ENCODE peak calls at places on chromosomes 13 and 19, in four cellular contexts. Z is H1, J is breast epithelium, Q is GM23338. E is an unnamed sample. For H3K4me1, the result is how much of the 10 kb centered on the place peaks cover.

GRCh38 chr19:42158926-42159325 is 26.7 kb upstream of the POU2F2 start:
- DNase-seq in Q (no peak), Z (no peak), J (no peak), E (no peak)

GRCh38 chr19:1945899-1946298 is 4.9 kb downstream of the CSNK1G2 start:
- DNase-seq in J (peak), Z (peak), Q (peak), E (no peak)

GRCh38 chr13:38902551-38902950 is 88.1 kb downstream of the STOML3 start:
- DNase-seq in Q (no peak), Z (no peak), J (no peak), E (no peak)

GRCh38 chr19:53818756-53819155 is 5.4 kb downstream of the NLRP12 start:
- DNase-seq in Q (peak), Z (no peak), J (no peak), E (no peak)

GRCh38 chr13:109875746-109876145 is 89.4 kb upstream of the IRS2 start:
- DNase-seq in J (no peak), Q (no peak), Z (no peak), E (no peak)

GRCh38 chr13:32669030-32669646 is 82.9 kb downstream of the PDS5B start:
- DNase-seq in Z (no peak), Q (peak), J (no peak), E (no peak)

GRCh38 chr19:42086188-42086736 is 10.3 kb downstream of the ZNF574 start:
- DNase-seq in Z (no peak), J (no peak), Q (no peak), E (no peak)

GRCh38 chr19:14536926-14537692 is 7.7 kb downstream of the TECR start:
- DNase-seq in J (peak), Z (peak), Q (peak), E (no peak)

GRCh38 chr13:75636339-75637095 is 387 bp downstream of the LMO7 start:
- DNase-seq in Q (peak), J (no peak), Z (peak), E (no peak)

GRCh38 chr19:7617735-7618134 is 11.6 kb downstream of the XAB2 start:
- DNase-seq in Q (no peak), J (no peak), Z (no peak), E (no peak)

GRCh38 chr13:97344250-97345175 is 89.5 kb upstream of the RAP2A start:
- DNase-seq in Q (peak), Z (no peak), J (peak), E (no peak)

GRCh38 chr19:40214936-40215335 is 3.2 kb downstream of the TTC9B start:
- DNase-seq in Z (no peak), J (no peak), Q (no peak), E (no peak)

GRCh38 chr13:114067381-114067885 is 65.0 kb downstream of the RASA3 start:
- DNase-seq in Q (no peak), Z (no peak), J (no peak), E (no peak)

GRCh38 chr13:75481176-75482069 is 546 bp downstream of the TBC1D4 start:
- DNase-seq in J (no peak), Z (peak), Q (peak), E (no peak)

GRCh38 chr19:35781650-35782049 is 6.3 kb downstream of the ARHGAP33 start:
- DNase-seq in Z (peak), Q (peak), J (no peak), E (no peak)
- H3K4me1 ChIP-seq in Z (under half), Q (under half), J (under half), E (under half)

GRCh38 chr19:10712754-10713153 is 5.1 kb upstream of the DNM2 start:
- DNase-seq in Z (no peak), J (no peak), Q (no peak), E (no peak)
- TF ChIP-seq POLR2AphosphoS5 in Z (no peak), J (no peak), Q (no peak), E (no peak)

GRCh38 chr13:95355491-95355890 is 54.2 kb upstream of the ABCC4 start:
- DNase-seq in Z (no peak), Q (no peak), J (no peak), E (no peak)

GRCh38 chr13:95354680-95355487 is 53.6 kb upstream of the ABCC4 start:
- DNase-seq in Z (no peak), Q (no peak), J (no peak), E (no peak)

GRCh38 chr13:95354156-95354555 is 52.9 kb upstream of the ABCC4 start:
- DNase-seq in J (no peak), Q (no peak), Z (no peak), E (no peak)

GRCh38 chr13:95349267-95349666 is 48.0 kb upstream of the ABCC4 start:
- DNase-seq in Z (no peak), Q (no peak), J (no peak), E (no peak)

DNA sequence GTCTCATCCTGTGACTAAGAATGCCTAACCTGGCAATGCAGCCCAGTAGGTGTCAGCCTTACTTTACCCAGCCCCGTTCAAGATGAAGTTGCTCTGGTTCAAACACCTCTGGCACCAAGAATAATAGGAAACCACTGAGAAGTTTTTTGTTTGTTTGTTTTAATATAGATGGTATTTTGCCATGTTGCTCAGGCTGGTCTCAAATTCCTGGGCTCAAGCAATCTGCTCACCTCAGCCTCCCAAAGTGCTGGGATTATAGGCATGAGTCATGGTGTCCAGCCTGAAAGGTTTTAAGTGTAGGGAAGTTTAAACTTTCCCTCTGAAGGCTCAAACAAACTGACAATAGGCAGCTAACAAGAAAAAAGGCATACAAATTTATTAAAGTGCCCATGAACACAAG is 51.2 kb upstream of the ABCC4 start:
- DNase-seq in J (no peak), Z (no peak), Q (no peak), E (no peak)
- H3K4me1 ChIP-seq in J (under half), Z (under half), Q (under half), E (under half)

GRCh38 chr13:46656786-46657185 is 103.8 kb downstream of the LRCH1 start:
- DNase-seq in Z (no peak), J (no peak), Q (no peak), E (no peak)

GRCh38 chr13:46655727-46656180 is 102.8 kb downstream of the LRCH1 start:
- DNase-seq in Z (no peak), Q (peak), J (peak), E (no peak)

GRCh38 chr13:46659413-46660065 is 106.6 kb downstream of the LRCH1 start:
- DNase-seq in J (no peak), Q (no peak), Z (no peak), E (no peak)

GRCh38 chr13:46660408-46660807 is 107.4 kb downstream of the LRCH1 start:
- DNase-seq in Z (no peak), J (no peak), Q (no peak), E (no peak)

DNA sequence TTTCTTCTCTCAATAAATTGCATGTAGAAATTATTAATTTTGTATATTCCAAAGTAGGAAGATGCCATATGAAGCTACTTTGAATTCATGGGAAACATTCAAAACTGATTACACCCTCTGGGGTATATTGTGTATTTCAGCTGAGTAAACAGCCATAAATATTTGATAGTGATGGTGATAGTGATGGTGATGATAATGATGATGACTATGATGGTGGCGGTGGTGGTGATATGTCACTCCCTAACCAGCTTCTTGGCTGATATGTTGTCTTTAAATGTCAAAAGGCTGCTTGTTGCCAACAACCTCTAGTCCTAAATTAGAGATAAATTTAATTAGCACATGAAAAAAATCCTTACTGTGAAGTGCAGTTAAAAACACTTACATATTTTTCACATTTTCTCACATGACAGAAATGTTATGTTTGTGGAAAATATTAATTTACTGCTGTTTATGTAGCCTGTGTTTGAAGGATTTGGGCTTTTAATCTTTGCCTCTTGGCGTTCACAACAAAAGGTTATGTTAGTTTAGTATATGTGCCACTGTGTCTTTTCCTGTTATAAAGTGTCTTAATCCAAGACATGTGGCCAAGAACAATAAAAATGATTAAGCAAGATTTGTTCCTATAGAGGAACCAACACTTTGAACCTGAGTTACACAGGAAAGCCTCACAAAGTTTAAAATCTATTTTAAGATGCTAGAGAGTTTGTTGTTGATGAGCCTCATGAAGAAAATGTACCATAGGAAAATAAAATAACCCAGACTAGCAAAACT is 102.2 kb downstream of the LRCH1 start:
- DNase-seq in Q (no peak), Z (no peak), J (no peak), E (no peak)
- TF ChIP-seq POLR2AphosphoS5 in Q (no peak), Z (no peak), J (no peak), E (peak)

E was measured in vagina.